ENCODE peak calls at places on chromosomes 7 and 10, in ten cellular contexts. One of them, this sample, is unnamed.
A peak's percentile ranks its signal among the peaks of the same experiment; 100 is the strongest.

GRCh38 chr10:104521901-104522827 is 118.9 kb upstream of the SORCS3 start:
- DNase-seq in stomach: no peak
- DNase-seq in stimulated activated naive CD4-positive, alpha-beta T cell: no peak
- DNase-seq in LoVo: no peak
- DNase-seq in type B pancreatic cell: no peak
- DNase-seq in T-helper 9 cell: no peak
- DNase-seq in IMR-90: no peak
- DNase-seq in epithelial cell of prostate: no peak
- DNase-seq in RWPE2: no peak
- DNase-seq in Calu3: no peak
- DNase-seq in this sample: no peak

GRCh38 chr10:34327184-34327583 is 487.9 kb downstream of the PARD3 start:
- DNase-seq in epithelial cell of prostate: no peak
- DNase-seq in stomach: no peak
- DNase-seq in type B pancreatic cell: no peak
- DNase-seq in Calu3: no peak
- DNase-seq in stimulated activated naive CD4-positive, alpha-beta T cell: no peak
- DNase-seq in LoVo: no peak
- DNase-seq in IMR-90: no peak
- DNase-seq in RWPE2: no peak
- DNase-seq in T-helper 9 cell: no peak
- DNase-seq in this sample: no peak

GRCh38 chr7:114182837-114183236 is 231.8 kb upstream of the FOXP2 start:
- DNase-seq in IMR-90: no peak
- DNase-seq in type B pancreatic cell: no peak
- DNase-seq in LoVo: no peak
- DNase-seq in Calu3: no peak
- DNase-seq in stimulated activated naive CD4-positive, alpha-beta T cell: no peak
- DNase-seq in RWPE2: no peak
- DNase-seq in T-helper 9 cell: no peak
- DNase-seq in stomach: no peak
- DNase-seq in epithelial cell of prostate: no peak
- DNase-seq in this sample: no peak

GRCh38 chr7:142554555-142555532 is 194.4 kb upstream of the PRSS1 start:
- DNase-seq in LoVo: no peak
- DNase-seq in Calu3: peak; percentile 8
- DNase-seq in IMR-90: peak; percentile 75
- DNase-seq in T-helper 9 cell: no peak
- DNase-seq in type B pancreatic cell: no peak
- DNase-seq in epithelial cell of prostate: no peak
- DNase-seq in stimulated activated naive CD4-positive, alpha-beta T cell: no peak
- DNase-seq in stomach: no peak
- DNase-seq in RWPE2: no peak
- DNase-seq in this sample: no peak

GRCh38 chr7:45601094-45601493 is 26.9 kb downstream of the ADCY1 start:
- DNase-seq in stomach: peak; percentile 22
- DNase-seq in stimulated activated naive CD4-positive, alpha-beta T cell: no peak
- DNase-seq in IMR-90: no peak
- DNase-seq in T-helper 9 cell: no peak
- DNase-seq in RWPE2: peak; percentile 30
- DNase-seq in Calu3: no peak
- DNase-seq in type B pancreatic cell: peak; percentile 24
- DNase-seq in epithelial cell of prostate: no peak
- DNase-seq in LoVo: no peak
- DNase-seq in this sample: no peak

GRCh38 chr10:93475871-93476270 is 6.3 kb downstream of the MYOF start:
- DNase-seq in stomach: no peak
- DNase-seq in epithelial cell of prostate: peak; percentile 69
- DNase-seq in stimulated activated naive CD4-positive, alpha-beta T cell: no peak
- DNase-seq in type B pancreatic cell: no peak
- DNase-seq in IMR-90: peak; percentile 74
- DNase-seq in LoVo: peak; percentile 96
- DNase-seq in T-helper 9 cell: no peak
- DNase-seq in Calu3: no peak
- DNase-seq in RWPE2: peak; percentile 80
- DNase-seq in this sample: peak; percentile 50

GRCh38 chr10:124328514-124329220 is 90.1 kb downstream of the OAT start:
- DNase-seq in stomach: no peak
- DNase-seq in RWPE2: no peak
- DNase-seq in stimulated activated naive CD4-positive, alpha-beta T cell: no peak
- DNase-seq in type B pancreatic cell: no peak
- DNase-seq in T-helper 9 cell: no peak
- DNase-seq in IMR-90: no peak
- DNase-seq in Calu3: no peak
- DNase-seq in epithelial cell of prostate: no peak
- DNase-seq in LoVo: no peak
- DNase-seq in this sample: no peak

GRCh38 chr10:50851884-50852671 is 33.3 kb downstream of the A1CF start:
- DNase-seq in T-helper 9 cell: no peak
- DNase-seq in IMR-90: no peak
- DNase-seq in LoVo: peak; percentile 18
- DNase-seq in stomach: no peak
- DNase-seq in stimulated activated naive CD4-positive, alpha-beta T cell: no peak
- DNase-seq in type B pancreatic cell: no peak
- DNase-seq in RWPE2: no peak
- DNase-seq in Calu3: no peak
- DNase-seq in epithelial cell of prostate: no peak
- DNase-seq in this sample: no peak

GRCh38 chr7:74305987-74306736 is 17.0 kb downstream of the CLIP2 start:
- DNase-seq in IMR-90: no peak
- DNase-seq in RWPE2: no peak
- DNase-seq in epithelial cell of prostate: no peak
- DNase-seq in Calu3: no peak
- DNase-seq in LoVo: no peak
- DNase-seq in T-helper 9 cell: no peak
- DNase-seq in type B pancreatic cell: no peak
- DNase-seq in stimulated activated naive CD4-positive, alpha-beta T cell: no peak
- DNase-seq in stomach: no peak
- DNase-seq in this sample: no peak

GRCh38 chr7:135714534-135715009 is 13.4 kb downstream of the SLC13A4 start:
- DNase-seq in IMR-90: peak; percentile 74
- DNase-seq in Calu3: peak; percentile 15
- DNase-seq in epithelial cell of prostate: no peak
- DNase-seq in type B pancreatic cell: no peak
- DNase-seq in T-helper 9 cell: no peak
- DNase-seq in LoVo: no peak
- DNase-seq in RWPE2: no peak
- DNase-seq in stimulated activated naive CD4-positive, alpha-beta T cell: no peak
- DNase-seq in stomach: no peak
- DNase-seq in this sample: no peak

GRCh38 chr7:44636926-44637325 is 30.5 kb downstream of the OGDH start:
- DNase-seq in stimulated activated naive CD4-positive, alpha-beta T cell: no peak
- DNase-seq in IMR-90: no peak
- DNase-seq in type B pancreatic cell: no peak
- DNase-seq in stomach: no peak
- DNase-seq in RWPE2: no peak
- DNase-seq in epithelial cell of prostate: no peak
- DNase-seq in T-helper 9 cell: no peak
- DNase-seq in Calu3: no peak
- DNase-seq in LoVo: no peak
- DNase-seq in this sample: no peak

GRCh38 chr7:92751902-92752901 is 84.2 kb downstream of the CDK6 start:
- DNase-seq in epithelial cell of prostate: peak; percentile 88
- DNase-seq in T-helper 9 cell: no peak
- DNase-seq in LoVo: no peak
- DNase-seq in IMR-90: peak; percentile 98
- DNase-seq in Calu3: no peak
- DNase-seq in RWPE2: no peak
- DNase-seq in type B pancreatic cell: no peak
- DNase-seq in stomach: no peak
- DNase-seq in stimulated activated naive CD4-positive, alpha-beta T cell: no peak
- DNase-seq in this sample: no peak

GRCh38 chr7:35784332-35784731 is 16.5 kb upstream of the SEPTIN7 start:
- DNase-seq in stomach: no peak
- DNase-seq in T-helper 9 cell: no peak
- DNase-seq in Calu3: no peak
- DNase-seq in LoVo: no peak
- DNase-seq in RWPE2: no peak
- DNase-seq in type B pancreatic cell: no peak
- DNase-seq in IMR-90: no peak
- DNase-seq in epithelial cell of prostate: no peak
- DNase-seq in stimulated activated naive CD4-positive, alpha-beta T cell: no peak
- DNase-seq in this sample: no peak

GRCh38 chr7:120733143-120733542 is 124.8 kb downstream of the TSPAN12 start:
- DNase-seq in IMR-90: peak; percentile 96
- DNase-seq in epithelial cell of prostate: no peak
- DNase-seq in RWPE2: no peak
- DNase-seq in stimulated activated naive CD4-positive, alpha-beta T cell: no peak
- DNase-seq in stomach: no peak
- DNase-seq in type B pancreatic cell: no peak
- DNase-seq in LoVo: no peak
- DNase-seq in Calu3: no peak
- DNase-seq in T-helper 9 cell: no peak
- DNase-seq in this sample: no peak

GRCh38 chr10:21243748-21244257 is 281.7 kb downstream of the SKIDA1 start:
- DNase-seq in epithelial cell of prostate: no peak
- DNase-seq in Calu3: no peak
- DNase-seq in stimulated activated naive CD4-positive, alpha-beta T cell: no peak
- DNase-seq in T-helper 9 cell: no peak
- DNase-seq in stomach: no peak
- DNase-seq in RWPE2: no peak
- DNase-seq in LoVo: no peak
- DNase-seq in type B pancreatic cell: no peak
- DNase-seq in IMR-90: no peak
- DNase-seq in this sample: no peak

GRCh38 chr10:13652860-13653259 is 66.1 kb downstream of the PRPF18 start:
- DNase-seq in T-helper 9 cell: no peak
- DNase-seq in stomach: no peak
- DNase-seq in LoVo: no peak
- DNase-seq in IMR-90: no peak
- DNase-seq in epithelial cell of prostate: no peak
- DNase-seq in stimulated activated naive CD4-positive, alpha-beta T cell: no peak
- DNase-seq in Calu3: no peak
- DNase-seq in RWPE2: no peak
- DNase-seq in type B pancreatic cell: no peak
- DNase-seq in this sample: no peak

GRCh38 chr7:143900230-143900766 is 1.7 kb downstream of the TCAF1 start:
- DNase-seq in T-helper 9 cell: no peak
- DNase-seq in type B pancreatic cell: no peak
- DNase-seq in LoVo: peak; percentile 35
- DNase-seq in stimulated activated naive CD4-positive, alpha-beta T cell: no peak
- DNase-seq in stomach: no peak
- DNase-seq in IMR-90: peak; percentile 78
- DNase-seq in RWPE2: no peak
- DNase-seq in epithelial cell of prostate: peak; percentile 18
- DNase-seq in Calu3: no peak
- DNase-seq in this sample: no peak

GRCh38 chr10:114635101-114635500 is 23.0 kb downstream of the ABLIM1 start:
- DNase-seq in epithelial cell of prostate: no peak
- DNase-seq in type B pancreatic cell: no peak
- DNase-seq in RWPE2: no peak
- DNase-seq in LoVo: no peak
- DNase-seq in stomach: no peak
- DNase-seq in Calu3: no peak
- DNase-seq in IMR-90: no peak
- DNase-seq in stimulated activated naive CD4-positive, alpha-beta T cell: no peak
- DNase-seq in T-helper 9 cell: no peak
- DNase-seq in this sample: no peak

GRCh38 chr7:108286290-108286904 is 156.2 kb upstream of the LAMB4 start:
- DNase-seq in type B pancreatic cell: no peak
- DNase-seq in RWPE2: no peak
- DNase-seq in IMR-90: no peak
- DNase-seq in epithelial cell of prostate: no peak
- DNase-seq in stomach: no peak
- DNase-seq in LoVo: no peak
- DNase-seq in stimulated activated naive CD4-positive, alpha-beta T cell: no peak
- DNase-seq in Calu3: no peak
- DNase-seq in T-helper 9 cell: no peak
- DNase-seq in this sample: no peak

GRCh38 chr10:110971638-110972037 is 52.2 kb downstream of the SHOC2 start:
- DNase-seq in type B pancreatic cell: no peak
- DNase-seq in Calu3: no peak
- DNase-seq in T-helper 9 cell: no peak
- DNase-seq in RWPE2: no peak
- DNase-seq in IMR-90: no peak
- DNase-seq in stomach: no peak
- DNase-seq in epithelial cell of prostate: no peak
- DNase-seq in LoVo: no peak
- DNase-seq in stimulated activated naive CD4-positive, alpha-beta T cell: no peak
- DNase-seq in this sample: no peak

GRCh38 chr10:8873310-8873709 is 818.8 kb downstream of the GATA3 start:
- DNase-seq in LoVo: peak; percentile 16
- DNase-seq in IMR-90: no peak
- DNase-seq in type B pancreatic cell: no peak
- DNase-seq in epithelial cell of prostate: no peak
- DNase-seq in stimulated activated naive CD4-positive, alpha-beta T cell: no peak
- DNase-seq in stomach: no peak
- DNase-seq in T-helper 9 cell: no peak
- DNase-seq in Calu3: no peak
- DNase-seq in RWPE2: no peak
- DNase-seq in this sample: no peak

GRCh38 chr7:132280335-132280734 is 295.9 kb downstream of the PLXNA4 start:
- DNase-seq in epithelial cell of prostate: no peak
- DNase-seq in LoVo: no peak
- DNase-seq in type B pancreatic cell: no peak
- DNase-seq in T-helper 9 cell: no peak
- DNase-seq in stomach: no peak
- DNase-seq in Calu3: no peak
- DNase-seq in IMR-90: no peak
- DNase-seq in stimulated activated naive CD4-positive, alpha-beta T cell: no peak
- DNase-seq in RWPE2: no peak
- DNase-seq in this sample: no peak

GRCh38 chr7:157046681-157047080 is 36.2 kb upstream of the MNX1 start:
- DNase-seq in LoVo: no peak
- DNase-seq in epithelial cell of prostate: peak; percentile 83
- DNase-seq in IMR-90: peak; percentile 81
- DNase-seq in Calu3: no peak
- DNase-seq in T-helper 9 cell: no peak
- DNase-seq in stimulated activated naive CD4-positive, alpha-beta T cell: no peak
- DNase-seq in stomach: no peak
- DNase-seq in RWPE2: no peak
- DNase-seq in type B pancreatic cell: no peak
- DNase-seq in this sample: no peak

GRCh38 chr10:1102392-1102791 is 46.2 kb downstream of the WDR37 start:
- DNase-seq in Calu3: no peak
- DNase-seq in IMR-90: peak; percentile 24
- DNase-seq in type B pancreatic cell: no peak
- DNase-seq in LoVo: no peak
- DNase-seq in RWPE2: no peak
- DNase-seq in T-helper 9 cell: no peak
- DNase-seq in epithelial cell of prostate: no peak
- DNase-seq in stimulated activated naive CD4-positive, alpha-beta T cell: no peak
- DNase-seq in stomach: no peak
- DNase-seq in this sample: no peak

GRCh38 chr10:93995598-93996271 is 2.0 kb downstream of the PLCE1 start:
- DNase-seq in stomach: no peak
- DNase-seq in Calu3: no peak
- DNase-seq in epithelial cell of prostate: no peak
- DNase-seq in IMR-90: peak; percentile 68
- DNase-seq in type B pancreatic cell: no peak
- DNase-seq in LoVo: peak; percentile 61
- DNase-seq in T-helper 9 cell: no peak
- DNase-seq in stimulated activated naive CD4-positive, alpha-beta T cell: no peak
- DNase-seq in RWPE2: no peak
- DNase-seq in this sample: no peak

GRCh38 chr7:30285531-30286284 is 1.3 kb downstream of the ZNRF2 start:
- DNase-seq in LoVo: peak; percentile 53
- DNase-seq in stimulated activated naive CD4-positive, alpha-beta T cell: peak; percentile 49
- DNase-seq in RWPE2: no peak
- DNase-seq in Calu3: peak; percentile 46
- DNase-seq in type B pancreatic cell: no peak
- DNase-seq in T-helper 9 cell: peak; percentile 24
- DNase-seq in stomach: peak; percentile 46
- DNase-seq in IMR-90: peak; percentile 46
- DNase-seq in epithelial cell of prostate: no peak
- DNase-seq in this sample: peak; percentile 52

GRCh38 chr7:152335900-152336571 is 99.8 kb downstream of the KMT2C start:
- DNase-seq in stimulated activated naive CD4-positive, alpha-beta T cell: peak; percentile 13
- DNase-seq in type B pancreatic cell: no peak
- DNase-seq in stomach: no peak
- DNase-seq in Calu3: no peak
- DNase-seq in RWPE2: no peak
- DNase-seq in IMR-90: no peak
- DNase-seq in epithelial cell of prostate: no peak
- DNase-seq in T-helper 9 cell: no peak
- DNase-seq in LoVo: no peak
- DNase-seq in this sample: no peak

GRCh38 chr7:121406-121805 is 71.0 kb upstream of the FAM20C start:
- DNase-seq in Calu3: no peak
- DNase-seq in epithelial cell of prostate: no peak
- DNase-seq in T-helper 9 cell: no peak
- DNase-seq in stimulated activated naive CD4-positive, alpha-beta T cell: no peak
- DNase-seq in RWPE2: no peak
- DNase-seq in LoVo: no peak
- DNase-seq in IMR-90: no peak
- DNase-seq in type B pancreatic cell: no peak
- DNase-seq in stomach: no peak
- DNase-seq in this sample: no peak

This sample was measured in transverse colon.